ENCODE peak calls at places on chromosomes 4 and X, in ten cellular contexts. F, G, N, Q, O, C, R, Z, X and K are unnamed samples.

GRCh38 chr4:8218371-8219050 is 19.4 kb downstream of the SH3TC1 start:
- DNase-seq in F (no peak), G (no peak), N (no peak), Q (no peak), O (no peak), C (no peak), R (no peak), Z (peak), X (no peak), K (no peak)

GRCh38 chrX:3738489-3738888 is 25.0 kb upstream of the PRKX start:
- DNase-seq in F (no peak), G (no peak), N (no peak), Q (no peak), O (no peak), C (no peak), R (no peak), Z (no peak), X (no peak), K (no peak)

GRCh38 chr4:77021614-77022089 is 54.1 kb downstream of the CCNI start:
- DNase-seq in F (no peak), G (no peak), N (no peak), Q (no peak), O (peak), C (peak), R (peak), Z (peak), X (no peak), K (peak)

GRCh38 chrX:110414273-110414672 is 55.6 kb downstream of the RTL9 start:
- DNase-seq in F (no peak), G (no peak), N (no peak), Q (no peak), O (no peak), C (no peak), R (no peak), Z (no peak), X (no peak), K (peak)

GRCh38 chr4:107862658-107863057 is 37.9 kb downstream of the SGMS2 start:
- DNase-seq in F (peak), G (peak), N (peak), Q (peak), O (no peak), C (peak), R (no peak), Z (no peak), X (no peak), K (no peak)

GRCh38 chr4:121736735-121737351 is 28.1 kb downstream of the SMIM43 start:
- DNase-seq in F (no peak), G (peak), N (peak), Q (peak), O (no peak), C (peak), R (peak), Z (peak), X (no peak), K (no peak)

GRCh38 chr4:145618210-145618911 is 824 bp upstream of the MMAA start:
- DNase-seq in F (no peak), G (no peak), N (no peak), Q (no peak), O (no peak), C (no peak), R (peak), Z (peak), X (no peak), K (no peak)

GRCh38 chr4:53055274-53055673 is 193.2 kb downstream of the RASL11B start:
- DNase-seq in F (no peak), G (peak), N (no peak), Q (no peak), O (no peak), C (peak), R (peak), Z (no peak), X (no peak), K (no peak)

GRCh38 chr4:170990989-170991589 is 822.1 kb upstream of the GALNTL6 start:
- DNase-seq in F (no peak), G (no peak), N (no peak), Q (peak), O (no peak), C (no peak), R (no peak), Z (peak), X (peak), K (no peak)

GRCh38 chr4:60619531-60620305 is 580.4 kb upstream of the ADGRL3 start:
- DNase-seq in F (no peak), G (no peak), N (no peak), Q (no peak), O (no peak), C (no peak), R (peak), Z (no peak), X (no peak), K (no peak)

GRCh38 chrX:50117477-50117876 is 83.3 kb downstream of the AKAP4 start:
- DNase-seq in F (no peak), G (no peak), N (no peak), Q (no peak), O (no peak), C (no peak), R (no peak), Z (no peak), X (no peak), K (no peak)

GRCh38 chr4:10077101-10077491 is 39.5 kb downstream of the WDR1 start:
- DNase-seq in F (no peak), G (no peak), N (peak), Q (no peak), O (no peak), C (no peak), R (no peak), Z (no peak), X (no peak), K (peak)

GRCh38 chr4:6092131-6092530 is 73.9 kb upstream of the C4orf50 start:
- DNase-seq in F (no peak), G (no peak), N (no peak), Q (no peak), O (no peak), C (no peak), R (no peak), Z (no peak), X (no peak), K (no peak)

GRCh38 chrX:19670854-19671620 is 155.7 kb upstream of the MAP3K15 start:
- DNase-seq in F (no peak), G (peak), N (peak), Q (peak), O (peak), C (peak), R (peak), Z (no peak), X (no peak), K (no peak)

GRCh38 chrX:123731258-123731986 is 1.4 kb downstream of the THOC2 start:
- DNase-seq in F (peak), G (no peak), N (no peak), Q (no peak), O (no peak), C (peak), R (no peak), Z (peak), X (no peak), K (no peak)

GRCh38 chrX:12901486-12901885 is 4.9 kb upstream of the TLR8 start:
- DNase-seq in F (peak), G (peak), N (peak), Q (peak), O (peak), C (peak), R (peak), Z (peak), X (no peak), K (no peak)

GRCh38 chr4:61531188-61531587 is 331.1 kb downstream of the ADGRL3 start:
- DNase-seq in F (no peak), G (no peak), N (no peak), Q (peak), O (no peak), C (no peak), R (no peak), Z (no peak), X (no peak), K (no peak)

GRCh38 chr4:176833416-176833815 is 40.7 kb upstream of the VEGFC start:
- DNase-seq in F (no peak), G (no peak), N (no peak), Q (no peak), O (no peak), C (no peak), R (peak), Z (no peak), X (no peak), K (no peak)

GRCh38 chrX:19174401-19175025 is 52.2 kb upstream of the ADGRG2 start:
- DNase-seq in F (no peak), G (no peak), N (peak), Q (no peak), O (peak), C (peak), R (peak), Z (no peak), X (no peak), K (no peak)

GRCh38 chrX:45803383-45803921 is 602.8 kb upstream of the DIPK2B start:
- DNase-seq in F (no peak), G (peak), N (no peak), Q (no peak), O (no peak), C (peak), R (peak), Z (peak), X (no peak), K (no peak)

GRCh38 chr4:154683956-154684681 is 59.7 kb upstream of the LRAT start:
- DNase-seq in F (no peak), G (no peak), N (no peak), Q (no peak), O (no peak), C (no peak), R (no peak), Z (no peak), X (no peak), K (no peak)

GRCh38 chr4:24164054-24164453 is 274.2 kb upstream of the PPARGC1A start:
- DNase-seq in F (no peak), G (no peak), N (no peak), Q (no peak), O (no peak), C (no peak), R (no peak), Z (no peak), X (no peak), K (no peak)

GRCh38 chrX:24214568-24214967 is 65.0 kb downstream of the ZFX start:
- DNase-seq in F (no peak), G (no peak), N (no peak), Q (no peak), O (no peak), C (no peak), R (no peak), Z (no peak), X (no peak), K (no peak)

GRCh38 chr4:88991746-88992145 is 65.2 kb downstream of the FAM13A start:
- DNase-seq in F (no peak), G (no peak), N (no peak), Q (no peak), O (no peak), C (no peak), R (no peak), Z (no peak), X (no peak), K (no peak)

GRCh38 chr4:134885436-134885835 is 683.8 kb upstream of the PABPC4L start:
- DNase-seq in F (no peak), G (no peak), N (no peak), Q (no peak), O (no peak), C (peak), R (no peak), Z (peak), X (no peak), K (no peak)

GRCh38 chrX:70168238-70169188 is 8.8 kb upstream of the DGAT2L6 start:
- DNase-seq in F (no peak), G (peak), N (peak), Q (peak), O (no peak), C (peak), R (peak), Z (peak), X (no peak), K (no peak)

GRCh38 chr4:87967193-87967592 is 8.3 kb upstream of the SPP1 start:
- DNase-seq in F (no peak), G (no peak), N (no peak), Q (no peak), O (no peak), C (no peak), R (no peak), Z (no peak), X (no peak), K (no peak)

GRCh38 chr4:97911236-97911906 is 231.9 kb downstream of the STPG2 start:
- DNase-seq in F (no peak), G (no peak), N (no peak), Q (no peak), O (no peak), C (no peak), R (no peak), Z (no peak), X (no peak), K (no peak)

GRCh38 chr4:93313207-93313606 is 515.3 kb upstream of the ATOH1 start:
- DNase-seq in F (no peak), G (peak), N (no peak), Q (no peak), O (no peak), C (peak), R (no peak), Z (no peak), X (no peak), K (no peak)

GRCh38 chr4:41670982-41671381 is 77.5 kb downstream of the PHOX2B start:
- DNase-seq in F (no peak), G (no peak), N (no peak), Q (no peak), O (no peak), C (no peak), R (no peak), Z (no peak), X (no peak), K (no peak)

GRCh38 chr4:42627887-42628646 is 28.8 kb downstream of the ATP8A1 start:
- DNase-seq in F (no peak), G (no peak), N (peak), Q (no peak), O (peak), C (peak), R (no peak), Z (peak), X (no peak), K (peak)

DNA sequence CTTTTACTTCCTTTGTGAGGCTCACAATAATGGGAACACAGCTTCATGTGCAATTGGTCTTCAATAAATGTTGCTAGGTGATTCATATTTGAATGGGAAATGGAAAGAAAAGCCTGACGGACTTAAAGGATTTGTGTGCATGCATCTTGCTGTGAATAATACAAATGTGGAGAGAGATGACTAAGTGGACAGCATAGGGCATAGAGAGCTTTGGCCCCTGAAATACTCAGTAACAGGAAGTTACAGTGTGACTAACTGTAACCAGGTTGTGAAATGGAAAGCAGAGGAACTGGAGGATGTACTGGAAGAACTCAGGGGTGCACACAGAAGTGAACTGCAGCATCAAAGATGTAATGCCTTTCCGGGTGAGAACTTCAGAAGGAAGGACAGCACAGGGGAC is 206.7 kb downstream of the MGST2 start:
- DNase-seq in F (no peak), G (peak), N (no peak), Q (peak), O (no peak), C (peak), R (peak), Z (peak), X (no peak), K (no peak)
- H3K4me3 ChIP-seq in F (no peak), G (no peak), N (no peak), Q (no peak), O (no peak), C (no peak), R (no peak), Z (no peak), X (no peak), K (no peak)

GRCh38 chr4:159047478-159048165 is 55.3 kb upstream of the RAPGEF2 start:
- DNase-seq in F (no peak), G (no peak), N (no peak), Q (peak), O (no peak), C (peak), R (no peak), Z (no peak), X (no peak), K (no peak)

GRCh38 chr4:159045321-159045720 is 57.6 kb upstream of the RAPGEF2 start:
- DNase-seq in F (no peak), G (no peak), N (no peak), Q (no peak), O (no peak), C (no peak), R (no peak), Z (no peak), X (no peak), K (no peak)

GRCh38 chr4:159049780-159050375 is 53.0 kb upstream of the RAPGEF2 start:
- DNase-seq in F (no peak), G (no peak), N (no peak), Q (no peak), O (no peak), C (no peak), R (no peak), Z (no peak), X (no peak), K (no peak)

GRCh38 chr4:159046683-159047082 is 56.2 kb upstream of the RAPGEF2 start:
- DNase-seq in F (no peak), G (no peak), N (no peak), Q (peak), O (no peak), C (peak), R (no peak), Z (no peak), X (no peak), K (no peak)

GRCh38 chr4:159048166-159048886 is 54.6 kb upstream of the RAPGEF2 start:
- DNase-seq in F (peak), G (no peak), N (peak), Q (peak), O (peak), C (peak), R (peak), Z (no peak), X (no peak), K (peak)
- H3K4me3 ChIP-seq in F (no peak), G (no peak), N (peak), Q (peak), O (no peak), C (no peak), R (peak), Z (no peak), X (no peak), K (peak)

GRCh38 chrX:107713205-107714195 is 62.1 kb downstream of the TSC22D3 start:
- DNase-seq in F (no peak), G (no peak), N (no peak), Q (no peak), O (no peak), C (peak), R (peak), Z (no peak), X (no peak), K (no peak)
- H3K4me3 ChIP-seq in F (peak), G (no peak), N (peak), Q (no peak), O (peak), C (no peak), R (no peak), Z (no peak), X (no peak), K (peak)

DNA sequence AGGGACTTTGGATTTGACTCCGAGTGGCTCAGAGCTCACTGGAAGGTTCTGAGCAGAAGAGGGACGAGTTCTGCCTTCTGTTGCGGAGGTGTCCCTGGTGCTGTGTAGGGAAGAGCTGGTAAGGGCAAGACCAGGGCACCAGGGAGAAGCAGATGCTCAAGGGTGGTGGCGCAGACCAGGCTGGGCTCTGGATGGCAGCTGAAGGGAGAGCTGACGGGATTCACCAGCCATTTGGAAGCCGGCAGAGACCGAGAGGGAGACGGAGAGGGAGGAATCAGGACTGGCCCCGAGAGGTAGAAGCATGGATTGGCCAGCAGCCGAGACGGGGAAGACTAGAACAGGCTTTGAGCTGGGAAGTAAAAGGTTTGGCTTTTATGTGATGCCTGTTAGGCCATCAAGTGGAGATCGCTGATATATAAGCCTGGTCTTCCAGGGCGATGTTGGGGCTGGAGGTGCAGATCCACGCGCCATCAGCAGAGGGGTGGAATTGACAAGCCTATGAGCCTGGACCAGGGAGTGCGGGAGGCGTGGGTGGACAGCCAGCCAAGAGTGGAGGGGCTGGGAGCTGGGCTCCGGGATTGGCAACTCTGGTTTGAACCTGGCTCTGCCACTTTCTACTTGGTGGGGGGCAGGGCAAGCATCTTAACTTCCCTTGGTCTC is 43.4 kb downstream of the ADRA2C start:
- DNase-seq in F (no peak), G (no peak), N (no peak), Q (no peak), O (no peak), C (no peak), R (no peak), Z (no peak), X (no peak), K (no peak)
- H3K4me3 ChIP-seq in F (no peak), G (no peak), N (no peak), Q (no peak), O (no peak), C (no peak), R (no peak), Z (no peak), X (no peak), K (no peak)

GRCh38 chr4:1727117-1728031 is 6.1 kb downstream of the TACC3 start:
- DNase-seq in F (peak), G (peak), N (peak), Q (no peak), O (peak), C (peak), R (peak), Z (peak), X (no peak), K (no peak)
- H3K4me3 ChIP-seq in F (peak), G (no peak), N (no peak), Q (no peak), O (peak), C (no peak), R (no peak), Z (no peak), X (no peak), K (peak)

GRCh38 chrX:71543316-71543715 is 10.4 kb downstream of the OGT start:
- DNase-seq in F (no peak), G (no peak), N (no peak), Q (no peak), O (no peak), C (peak), R (peak), Z (no peak), X (no peak), K (no peak)
- H3K4me3 ChIP-seq in F (no peak), G (no peak), N (no peak), Q (no peak), O (no peak), C (no peak), R (no peak), Z (no peak), X (no peak), K (peak)

GRCh38 chr4:11424896-11425295 is 3.8 kb downstream of the HS3ST1 start:
- DNase-seq in F (no peak), G (no peak), N (no peak), Q (no peak), O (no peak), C (no peak), R (no peak), Z (no peak), X (no peak), K (no peak)
- H3K4me3 ChIP-seq in F (no peak), G (no peak), N (no peak), Q (no peak), O (no peak), C (no peak), R (no peak), Z (no peak), X (no peak), K (no peak)

GRCh38 chrX:10095698-10096432 is 60.9 kb upstream of the CLCN4 start:
- DNase-seq in F (no peak), G (no peak), N (no peak), Q (no peak), O (no peak), C (no peak), R (no peak), Z (no peak), X (no peak), K (no peak)

GRCh38 chrX:10102046-10102704 is 54.6 kb upstream of the CLCN4 start:
- DNase-seq in F (no peak), G (no peak), N (no peak), Q (no peak), O (no peak), C (no peak), R (no peak), Z (no peak), X (no peak), K (no peak)

GRCh38 chrX:10101269-10101668 is 55.5 kb upstream of the CLCN4 start:
- DNase-seq in F (no peak), G (no peak), N (no peak), Q (peak), O (no peak), C (no peak), R (no peak), Z (no peak), X (no peak), K (no peak)

GRCh38 chrX:10098235-10098819 is 58.4 kb upstream of the CLCN4 start:
- DNase-seq in F (no peak), G (no peak), N (no peak), Q (no peak), O (no peak), C (no peak), R (peak), Z (no peak), X (no peak), K (no peak)

GRCh38 chrX:10099411-10099810 is 57.4 kb upstream of the CLCN4 start:
- DNase-seq in F (no peak), G (no peak), N (no peak), Q (no peak), O (no peak), C (no peak), R (no peak), Z (no peak), X (no peak), K (no peak)
- H3K4me3 ChIP-seq in F (no peak), G (no peak), N (no peak), Q (no peak), O (no peak), C (no peak), R (no peak), Z (no peak), X (no peak), K (no peak)